ENCODE peak calls at places on chromosomes 7 and 10, in seven cellular contexts. T, M, K, W, P, B and D are unnamed samples.
A peak's percentile ranks its signal among the peaks of the same experiment; 100 is the strongest.

GRCh38 chr10:100901051-100901450 is 11.7 kb upstream of the SLF2 start:
- DNase-seq in M (no peak), W (no peak), K (no peak), T (no peak), B (no peak), P (no peak), D (no peak)

GRCh38 chr10:114259825-114260224 is 20.8 kb downstream of the VWA2 start:
- DNase-seq in T (no peak), W (no peak), B (no peak), M (no peak), P (no peak), K (peak; percentile 88), D (no peak)

GRCh38 chr10:118804262-118804773 is 49.5 kb upstream of the CACUL1 start:
- DNase-seq in B (no peak), P (no peak), W (no peak), M (no peak), K (no peak), T (no peak), D (peak; percentile 43)

GRCh38 chr10:5504146-5505072 is 5.0 kb upstream of the CALML5 start:
- DNase-seq in P (no peak), B (peak; percentile 53), M (no peak), W (no peak), T (no peak), K (no peak), D (no peak)

GRCh38 chr7:8389898-8390642 is 43.3 kb upstream of the NXPH1 start:
- DNase-seq in K (no peak), W (no peak), T (no peak), P (no peak), M (peak; percentile 5), B (no peak), D (no peak)

GRCh38 chr10:122251459-122252255 is 19.4 kb upstream of the BTBD16 start:
- DNase-seq in P (no peak), T (no peak), B (peak; percentile 40), W (no peak), K (no peak), M (no peak), D (peak; percentile 30)

GRCh38 chr7:101816499-101817030 is 861 bp upstream of the CUX1 start:
- DNase-seq in B (peak; percentile 72), K (peak; percentile 54), M (peak; percentile 55), P (no peak), W (peak; percentile 80), T (no peak), D (peak; percentile 90)

GRCh38 chr10:4678951-4679671 is 146.9 kb upstream of the AKR1E2 start:
- DNase-seq in T (no peak), K (no peak), M (no peak), W (no peak), P (no peak), B (no peak), D (no peak)

GRCh38 chr7:72308986-72309385 is 103.2 kb downstream of the CALN1 start:
- DNase-seq in M (no peak), T (no peak), B (no peak), P (no peak), K (no peak), W (no peak), D (no peak)

GRCh38 chr10:14560274-14560673 is 214.4 kb downstream of the FAM107B start:
- DNase-seq in B (no peak), M (peak; percentile 86), T (peak; percentile 59), K (peak; percentile 13), W (no peak), P (peak; percentile 71), D (no peak)

GRCh38 chr7:87212478-87212877 is 7.1 kb downstream of the TMEM243 start:
- DNase-seq in K (no peak), T (no peak), P (no peak), B (no peak), W (no peak), M (no peak), D (no peak)

GRCh38 chr7:45938626-45939302 is 17.7 kb upstream of the IGFBP3 start:
- DNase-seq in M (no peak), W (no peak), P (no peak), T (no peak), B (no peak), K (no peak), D (no peak)

GRCh38 chr7:41333506-41333905 is 369.4 kb downstream of the INHBA start:
- DNase-seq in B (no peak), T (no peak), M (no peak), K (peak; percentile 34), W (no peak), P (no peak), D (no peak)

GRCh38 chr10:77801474-77802238 is 124.9 kb downstream of the DLG5 start:
- DNase-seq in T (peak; percentile 54), K (peak; percentile 63), B (no peak), M (peak; percentile 74), P (peak; percentile 33), W (peak; percentile 55), D (no peak)

GRCh38 chr7:106031271-106032029 is 68.4 kb downstream of the CDHR3 start:
- DNase-seq in K (no peak), M (no peak), B (peak; percentile 75), W (no peak), T (no peak), P (no peak), D (no peak)

GRCh38 chr7:148367701-148368475 is 222.7 kb upstream of the C7orf33 start:
- DNase-seq in K (no peak), P (no peak), W (no peak), B (no peak), M (no peak), T (no peak), D (no peak)

GRCh38 chr7:2477447-2478386 is 1.5 kb upstream of the GRIFIN start:
- DNase-seq in P (no peak), T (peak; percentile 52), B (no peak), M (peak; percentile 80), K (peak; percentile 94), W (peak; percentile 86), D (no peak)

GRCh38 chr10:78260141-78260540 is 226.5 kb downstream of the RPS24 start:
- DNase-seq in P (no peak), M (no peak), K (no peak), W (no peak), B (no peak), T (no peak), D (no peak)

GRCh38 chr10:48574322-48574796 is 30.5 kb downstream of the ARHGAP22 start:
- DNase-seq in K (no peak), P (no peak), T (no peak), W (no peak), B (no peak), M (no peak), D (no peak)

GRCh38 chr7:54796150-54796549 is 37.1 kb upstream of the SEC61G start:
- DNase-seq in K (no peak), T (no peak), W (no peak), M (no peak), B (no peak), P (no peak), D (no peak)

GRCh38 chr7:5619419-5620130 is 161.9 kb downstream of the RNF216 start:
- DNase-seq in W (no peak), M (no peak), B (no peak), K (no peak), T (no peak), P (no peak), D (no peak)

GRCh38 chr7:105691029-105691691 is 109.9 kb upstream of the EFCAB10 start:
- DNase-seq in P (no peak), M (peak; percentile 74), K (peak; percentile 64), W (peak; percentile 49), B (no peak), T (peak; percentile 37), D (no peak)

GRCh38 chr10:109275970-109276369 is 647.3 kb downstream of the XPNPEP1 start:
- DNase-seq in B (no peak), P (no peak), T (no peak), W (no peak), M (no peak), K (no peak), D (no peak)

GRCh38 chr7:91942312-91942711 is 1.6 kb downstream of the AKAP9 start:
- DNase-seq in K (no peak), T (no peak), P (no peak), W (no peak), M (no peak), B (no peak), D (no peak)

GRCh38 chr7:118183254-118183585 is 744 bp upstream of the LSM8 start:
- DNase-seq in K (peak; percentile 7), P (no peak), M (peak; percentile 22), B (no peak), T (no peak), W (no peak), D (no peak)

GRCh38 chr7:117127585-117128168 is 174.4 kb downstream of the ST7 start:
- DNase-seq in B (peak; percentile 77), K (peak; percentile 12), W (no peak), M (peak; percentile 72), P (no peak), T (no peak), D (no peak)

GRCh38 chr7:148395292-148395691 is 195.3 kb upstream of the C7orf33 start:
- DNase-seq in M (no peak), T (no peak), K (no peak), W (no peak), B (no peak), P (no peak), D (no peak)

GRCh38 chr7:124992881-124993562 is 63.4 kb upstream of the POT1 start:
- DNase-seq in P (no peak), W (no peak), M (no peak), B (no peak), T (no peak), K (peak; percentile 37), D (no peak)